ENCODE peak calls at places on chromosomes 2 and 18, in nine cellular contexts. One of them, this sample, is unnamed. For H3K9me3, the result is how much of the 10 kb centered on the place peaks cover.

GRCh38 chr2:223086360-223086981 is 34.5 kb downstream of the KCNE4 start:
- DNase-seq in lower lobe of right lung: no peak
- DNase-seq in IMR-90: no peak
- DNase-seq in CD4-positive, alpha-beta T cell: no peak
- DNase-seq in cardiac muscle cell: no peak
- DNase-seq in upper lobe of right lung: no peak
- DNase-seq in tibial artery: no peak
- DNase-seq in effector memory CD4-positive, alpha-beta T cell: no peak
- DNase-seq in neural progenitor cell: no peak
- DNase-seq in this sample: no peak

GRCh38 chr18:59650266-59650820 is 46.9 kb downstream of the CCBE1 start:
- DNase-seq in effector memory CD4-positive, alpha-beta T cell: no peak
- DNase-seq in IMR-90: peak
- DNase-seq in lower lobe of right lung: no peak
- DNase-seq in CD4-positive, alpha-beta T cell: no peak
- DNase-seq in neural progenitor cell: peak
- DNase-seq in tibial artery: no peak
- DNase-seq in upper lobe of right lung: no peak
- DNase-seq in cardiac muscle cell: no peak
- DNase-seq in this sample: no peak

GRCh38 chr2:225581906-225582305 is 182.4 kb downstream of the NYAP2 start:
- DNase-seq in upper lobe of right lung: no peak
- DNase-seq in effector memory CD4-positive, alpha-beta T cell: no peak
- DNase-seq in cardiac muscle cell: no peak
- DNase-seq in IMR-90: no peak
- DNase-seq in lower lobe of right lung: no peak
- DNase-seq in CD4-positive, alpha-beta T cell: no peak
- DNase-seq in neural progenitor cell: no peak
- DNase-seq in tibial artery: no peak
- DNase-seq in this sample: no peak

GRCh38 chr2:129780316-129781282 is 198.9 kb upstream of the RAB6C start:
- DNase-seq in tibial artery: peak
- DNase-seq in lower lobe of right lung: no peak
- DNase-seq in effector memory CD4-positive, alpha-beta T cell: no peak
- DNase-seq in IMR-90: no peak
- DNase-seq in upper lobe of right lung: no peak
- DNase-seq in cardiac muscle cell: no peak
- DNase-seq in neural progenitor cell: no peak
- DNase-seq in CD4-positive, alpha-beta T cell: no peak
- DNase-seq in this sample: peak

GRCh38 chr2:3485166-3485565 is 34.2 kb downstream of the ADI1 start:
- DNase-seq in IMR-90: no peak
- DNase-seq in cardiac muscle cell: no peak
- DNase-seq in CD4-positive, alpha-beta T cell: no peak
- DNase-seq in lower lobe of right lung: no peak
- DNase-seq in neural progenitor cell: no peak
- DNase-seq in tibial artery: no peak
- DNase-seq in effector memory CD4-positive, alpha-beta T cell: no peak
- DNase-seq in upper lobe of right lung: no peak
- DNase-seq in this sample: no peak

GRCh38 chr2:147197754-147198153 is 647.1 kb upstream of the ACVR2A start:
- DNase-seq in lower lobe of right lung: no peak
- DNase-seq in cardiac muscle cell: no peak
- DNase-seq in neural progenitor cell: no peak
- DNase-seq in tibial artery: no peak
- DNase-seq in upper lobe of right lung: no peak
- DNase-seq in CD4-positive, alpha-beta T cell: no peak
- DNase-seq in IMR-90: no peak
- DNase-seq in effector memory CD4-positive, alpha-beta T cell: no peak
- DNase-seq in this sample: no peak

GRCh38 chr2:10668402-10669012 is 21.3 kb downstream of the NOL10 start:
- DNase-seq in lower lobe of right lung: no peak
- DNase-seq in upper lobe of right lung: no peak
- DNase-seq in IMR-90: peak
- DNase-seq in tibial artery: no peak
- DNase-seq in effector memory CD4-positive, alpha-beta T cell: no peak
- DNase-seq in cardiac muscle cell: peak
- DNase-seq in CD4-positive, alpha-beta T cell: no peak
- DNase-seq in neural progenitor cell: peak
- DNase-seq in this sample: no peak

GRCh38 chr18:73684651-73685050 is 463.0 kb downstream of the FBXO15 start:
- DNase-seq in CD4-positive, alpha-beta T cell: no peak
- DNase-seq in cardiac muscle cell: no peak
- DNase-seq in lower lobe of right lung: no peak
- DNase-seq in upper lobe of right lung: no peak
- DNase-seq in neural progenitor cell: no peak
- DNase-seq in effector memory CD4-positive, alpha-beta T cell: no peak
- DNase-seq in IMR-90: peak
- DNase-seq in tibial artery: no peak
- DNase-seq in this sample: no peak

GRCh38 chr2:207240649-207241048 is 74.9 kb upstream of the KLF7 start:
- DNase-seq in tibial artery: no peak
- DNase-seq in upper lobe of right lung: no peak
- DNase-seq in cardiac muscle cell: no peak
- DNase-seq in CD4-positive, alpha-beta T cell: no peak
- DNase-seq in IMR-90: no peak
- DNase-seq in neural progenitor cell: no peak
- DNase-seq in effector memory CD4-positive, alpha-beta T cell: no peak
- DNase-seq in lower lobe of right lung: no peak
- DNase-seq in this sample: no peak

GRCh38 chr2:25286025-25286400 is 55.7 kb downstream of the DNMT3A start:
- DNase-seq in upper lobe of right lung: no peak
- DNase-seq in effector memory CD4-positive, alpha-beta T cell: peak
- DNase-seq in IMR-90: no peak
- DNase-seq in cardiac muscle cell: no peak
- DNase-seq in neural progenitor cell: no peak
- DNase-seq in CD4-positive, alpha-beta T cell: peak
- DNase-seq in tibial artery: no peak
- DNase-seq in lower lobe of right lung: peak
- DNase-seq in this sample: peak

GRCh38 chr2:205712508-205712907 is 30.2 kb downstream of the NRP2 start:
- DNase-seq in IMR-90: peak
- DNase-seq in CD4-positive, alpha-beta T cell: no peak
- DNase-seq in effector memory CD4-positive, alpha-beta T cell: no peak
- DNase-seq in tibial artery: no peak
- DNase-seq in cardiac muscle cell: no peak
- DNase-seq in lower lobe of right lung: no peak
- DNase-seq in neural progenitor cell: no peak
- DNase-seq in upper lobe of right lung: no peak
- DNase-seq in this sample: no peak

GRCh38 chr18:7329036-7329435 is 98.1 kb downstream of the LRRC30 start:
- DNase-seq in effector memory CD4-positive, alpha-beta T cell: no peak
- DNase-seq in lower lobe of right lung: no peak
- DNase-seq in tibial artery: no peak
- DNase-seq in CD4-positive, alpha-beta T cell: no peak
- DNase-seq in IMR-90: no peak
- DNase-seq in neural progenitor cell: no peak
- DNase-seq in cardiac muscle cell: no peak
- DNase-seq in upper lobe of right lung: no peak
- DNase-seq in this sample: no peak

GRCh38 chr2:9331704-9332103 is 91.6 kb downstream of the ITGB1BP1 start:
- DNase-seq in upper lobe of right lung: no peak
- DNase-seq in CD4-positive, alpha-beta T cell: no peak
- DNase-seq in tibial artery: no peak
- DNase-seq in IMR-90: peak
- DNase-seq in cardiac muscle cell: peak
- DNase-seq in neural progenitor cell: no peak
- DNase-seq in lower lobe of right lung: no peak
- DNase-seq in effector memory CD4-positive, alpha-beta T cell: no peak
- DNase-seq in this sample: no peak

GRCh38 chr2:134099273-134099672 is 154.6 kb upstream of the MGAT5 start:
- DNase-seq in neural progenitor cell: no peak
- DNase-seq in lower lobe of right lung: no peak
- DNase-seq in upper lobe of right lung: no peak
- DNase-seq in cardiac muscle cell: no peak
- DNase-seq in IMR-90: no peak
- DNase-seq in tibial artery: no peak
- DNase-seq in CD4-positive, alpha-beta T cell: no peak
- DNase-seq in effector memory CD4-positive, alpha-beta T cell: no peak
- DNase-seq in this sample: no peak

DNA sequence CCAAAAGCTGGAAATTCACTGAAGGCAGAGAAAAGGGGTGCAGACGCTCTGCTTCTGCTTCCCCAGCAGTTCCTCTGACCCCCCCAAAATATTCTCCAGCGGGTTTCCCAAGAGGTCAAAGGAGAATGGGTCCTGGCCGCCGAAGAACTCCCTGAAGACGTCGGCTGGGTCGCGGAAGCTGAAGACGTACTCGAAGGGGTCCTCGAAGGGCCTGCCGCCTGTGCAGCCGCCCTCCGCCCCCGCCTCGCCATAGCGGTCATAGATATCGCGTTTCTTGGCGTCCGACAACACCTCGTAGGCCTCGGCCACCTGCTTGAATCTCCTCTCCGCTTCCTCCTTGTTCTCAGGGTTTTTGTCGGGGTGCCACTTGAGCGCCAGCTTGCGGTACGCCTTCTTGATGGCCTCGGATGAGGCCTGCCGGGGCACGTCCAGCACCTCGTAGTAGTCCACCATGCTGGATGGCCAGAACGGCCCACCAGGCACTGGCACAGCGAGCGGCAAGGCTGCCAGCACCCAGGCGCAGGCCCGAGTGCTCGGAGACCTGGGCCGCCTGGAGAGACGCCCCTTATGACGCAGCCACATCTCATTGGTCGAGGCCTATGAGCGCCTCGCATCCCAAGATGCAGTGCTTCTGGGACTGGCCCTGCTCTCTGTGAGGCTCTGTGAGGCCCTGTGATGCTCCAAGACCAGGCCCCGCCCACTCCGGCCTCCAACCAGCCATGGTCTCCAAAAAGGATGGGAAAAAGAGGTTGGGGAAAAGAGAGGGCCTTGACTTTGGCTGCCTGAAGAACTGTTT is 14.8 kb downstream of the UGT1A3 start:
- DNase-seq in CD4-positive, alpha-beta T cell: no peak
- DNase-seq in cardiac muscle cell: no peak
- DNase-seq in effector memory CD4-positive, alpha-beta T cell: no peak
- DNase-seq in neural progenitor cell: no peak
- DNase-seq in upper lobe of right lung: no peak
- DNase-seq in lower lobe of right lung: no peak
- DNase-seq in IMR-90: no peak
- DNase-seq in tibial artery: no peak
- DNase-seq in this sample: no peak
- H3K9me3 ChIP-seq in CD4-positive, alpha-beta T cell: under half
- H3K9me3 ChIP-seq in cardiac muscle cell: under half
- H3K9me3 ChIP-seq in effector memory CD4-positive, alpha-beta T cell: under half
- H3K9me3 ChIP-seq in neural progenitor cell: under half
- H3K9me3 ChIP-seq in upper lobe of right lung: under half
- H3K9me3 ChIP-seq in lower lobe of right lung: under half
- H3K9me3 ChIP-seq in IMR-90: under half
- H3K9me3 ChIP-seq in tibial artery: under half
- H3K9me3 ChIP-seq in this sample: under half

DNA sequence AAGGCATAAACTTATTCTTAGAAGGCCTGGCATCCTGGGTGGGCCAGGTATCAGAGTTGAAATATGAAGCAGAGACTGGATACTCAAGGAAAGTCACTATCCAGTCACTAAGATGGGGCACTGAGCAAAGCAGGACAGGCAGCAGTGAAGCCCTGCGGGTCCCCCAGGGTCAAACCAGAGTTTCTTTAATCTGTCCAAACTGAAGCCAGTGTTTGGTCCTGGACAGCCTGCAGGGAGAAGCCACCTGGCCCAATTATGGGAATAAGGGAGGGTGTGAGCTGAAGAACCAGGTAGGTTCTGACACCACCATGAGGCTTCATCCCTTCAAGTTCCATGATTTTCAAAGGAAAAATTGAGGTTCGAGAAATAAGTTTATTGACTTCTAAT is 298.4 kb upstream of the FBXO11 start:
- DNase-seq in IMR-90: no peak
- DNase-seq in effector memory CD4-positive, alpha-beta T cell: no peak
- DNase-seq in lower lobe of right lung: no peak
- DNase-seq in neural progenitor cell: no peak
- DNase-seq in tibial artery: no peak
- DNase-seq in upper lobe of right lung: no peak
- DNase-seq in cardiac muscle cell: no peak
- DNase-seq in CD4-positive, alpha-beta T cell: no peak
- DNase-seq in this sample: no peak
- H3K9me3 ChIP-seq in IMR-90: under half
- H3K9me3 ChIP-seq in effector memory CD4-positive, alpha-beta T cell: under half
- H3K9me3 ChIP-seq in lower lobe of right lung: under half
- H3K9me3 ChIP-seq in neural progenitor cell: under half
- H3K9me3 ChIP-seq in tibial artery: under half
- H3K9me3 ChIP-seq in upper lobe of right lung: under half
- H3K9me3 ChIP-seq in cardiac muscle cell: under half
- H3K9me3 ChIP-seq in CD4-positive, alpha-beta T cell: under half
- H3K9me3 ChIP-seq in this sample: under half

DNA sequence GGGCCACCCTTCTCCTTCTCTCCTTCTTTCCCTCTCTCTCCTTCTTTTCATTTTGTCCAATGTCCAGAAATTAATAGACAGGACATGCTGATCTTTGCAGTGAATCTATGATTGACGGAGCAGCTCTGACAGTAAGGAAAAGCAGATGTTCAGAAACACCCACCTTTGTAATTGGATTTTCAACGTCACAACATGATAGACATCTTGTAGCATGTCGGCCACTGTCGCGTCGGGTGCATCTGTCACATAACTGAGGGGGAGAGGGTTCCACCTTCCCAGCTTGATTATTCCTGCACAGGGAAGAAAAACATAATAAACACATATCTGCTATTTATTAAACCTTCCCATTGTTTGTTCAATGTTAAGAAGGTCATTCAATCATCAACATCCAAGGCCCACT is 76.2 kb downstream of the SATB2 start:
- DNase-seq in tibial artery: no peak
- DNase-seq in CD4-positive, alpha-beta T cell: no peak
- DNase-seq in upper lobe of right lung: no peak
- DNase-seq in lower lobe of right lung: no peak
- DNase-seq in effector memory CD4-positive, alpha-beta T cell: no peak
- DNase-seq in IMR-90: no peak
- DNase-seq in neural progenitor cell: no peak
- DNase-seq in cardiac muscle cell: no peak
- DNase-seq in this sample: no peak
- H3K9me3 ChIP-seq in tibial artery: under half
- H3K9me3 ChIP-seq in CD4-positive, alpha-beta T cell: under half
- H3K9me3 ChIP-seq in upper lobe of right lung: under half
- H3K9me3 ChIP-seq in lower lobe of right lung: under half
- H3K9me3 ChIP-seq in effector memory CD4-positive, alpha-beta T cell: under half
- H3K9me3 ChIP-seq in IMR-90: under half
- H3K9me3 ChIP-seq in neural progenitor cell: under half
- H3K9me3 ChIP-seq in cardiac muscle cell: under half
- H3K9me3 ChIP-seq in this sample: under half

DNA sequence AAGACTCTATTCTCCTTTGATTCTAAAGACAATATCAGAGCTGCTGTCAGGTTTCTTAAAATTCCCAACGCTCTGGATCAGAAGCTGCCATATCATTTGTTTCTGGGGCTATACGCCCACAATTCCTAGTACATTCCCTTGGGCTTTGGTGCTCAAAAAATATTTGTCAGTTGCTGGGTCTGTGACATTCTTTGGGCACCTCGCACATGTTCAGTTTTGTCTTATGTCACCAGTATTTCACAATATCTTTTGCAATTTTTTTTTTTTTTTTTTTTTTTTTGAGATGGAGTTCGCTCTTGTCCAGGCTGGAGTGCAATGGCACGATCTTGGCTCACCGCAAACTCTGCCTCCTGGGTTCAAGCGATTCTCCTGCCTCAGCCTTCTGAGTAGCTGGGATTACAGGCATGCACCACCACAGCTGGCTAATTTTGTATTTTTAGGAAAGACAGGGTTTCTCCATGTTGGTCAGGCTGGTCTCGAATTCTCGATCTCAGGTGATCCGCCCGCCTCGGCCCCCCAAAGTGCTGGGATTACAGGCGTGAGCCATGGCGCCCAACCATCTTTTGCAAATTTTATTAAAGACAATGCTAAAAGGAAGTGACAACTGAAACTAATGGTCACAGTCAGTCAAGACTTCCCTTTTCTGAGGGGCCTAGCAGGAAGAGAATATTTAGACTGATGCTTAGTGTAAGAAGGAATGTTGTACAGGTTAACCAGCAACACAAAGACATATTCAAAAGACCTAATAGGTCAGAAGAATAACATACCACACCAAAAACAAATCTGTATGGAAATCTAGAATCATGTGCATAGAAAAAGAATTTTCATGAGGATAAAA is 6.8 kb downstream of the ZNF397 start:
- DNase-seq in upper lobe of right lung: no peak
- DNase-seq in lower lobe of right lung: no peak
- DNase-seq in effector memory CD4-positive, alpha-beta T cell: no peak
- DNase-seq in CD4-positive, alpha-beta T cell: no peak
- DNase-seq in IMR-90: no peak
- DNase-seq in cardiac muscle cell: no peak
- DNase-seq in tibial artery: no peak
- DNase-seq in neural progenitor cell: no peak
- DNase-seq in this sample: no peak
- H3K9me3 ChIP-seq in upper lobe of right lung: under half
- H3K9me3 ChIP-seq in lower lobe of right lung: under half
- H3K9me3 ChIP-seq in effector memory CD4-positive, alpha-beta T cell: under half
- H3K9me3 ChIP-seq in CD4-positive, alpha-beta T cell: under half
- H3K9me3 ChIP-seq in IMR-90: under half
- H3K9me3 ChIP-seq in cardiac muscle cell: under half
- H3K9me3 ChIP-seq in tibial artery: under half
- H3K9me3 ChIP-seq in neural progenitor cell: under half
- H3K9me3 ChIP-seq in this sample: under half